ENCODE peak calls at places on chromosomes 2 and 18, in five cellular contexts. One of them, this sample, is unnamed.

GRCh38 chr2:110732422-110733413 is at the start of gene ACOXL:
- DNase-seq in HFFc6: no peak
- DNase-seq in HTR-8/SVneo: no peak
- DNase-seq in effector memory CD8-positive, alpha-beta T cell: no peak
- DNase-seq in T-helper 1 cell: no peak
- DNase-seq in this sample: no peak

GRCh38 chr2:204072443-204073324 is 136.1 kb downstream of the ICOS start:
- DNase-seq in HFFc6: no peak
- DNase-seq in HTR-8/SVneo: peak; percentile 12
- DNase-seq in effector memory CD8-positive, alpha-beta T cell: peak; percentile 32
- DNase-seq in T-helper 1 cell: peak; percentile 17
- DNase-seq in this sample: no peak

GRCh38 chr2:149456285-149456684 is 125.9 kb downstream of the LYPD6 start:
- DNase-seq in HFFc6: no peak
- DNase-seq in HTR-8/SVneo: no peak
- DNase-seq in effector memory CD8-positive, alpha-beta T cell: no peak
- DNase-seq in T-helper 1 cell: no peak
- DNase-seq in this sample: no peak

GRCh38 chr2:122341007-122341406 is 585.6 kb downstream of the TSN start:
- DNase-seq in HFFc6: no peak
- DNase-seq in HTR-8/SVneo: no peak
- DNase-seq in effector memory CD8-positive, alpha-beta T cell: no peak
- DNase-seq in T-helper 1 cell: no peak
- DNase-seq in this sample: no peak

GRCh38 chr2:152740743-152741328 is 22.4 kb downstream of the ARL6IP6 start:
- DNase-seq in HFFc6: peak; percentile 73
- DNase-seq in HTR-8/SVneo: peak; percentile 47
- DNase-seq in effector memory CD8-positive, alpha-beta T cell: no peak
- DNase-seq in T-helper 1 cell: no peak
- DNase-seq in this sample: peak; percentile 56

GRCh38 chr2:72032481-72033041 is 115.1 kb downstream of the CYP26B1 start:
- DNase-seq in HFFc6: no peak
- DNase-seq in HTR-8/SVneo: no peak
- DNase-seq in effector memory CD8-positive, alpha-beta T cell: no peak
- DNase-seq in T-helper 1 cell: no peak
- DNase-seq in this sample: no peak

GRCh38 chr18:6956999-6957398 is 160.6 kb downstream of the LAMA1 start:
- DNase-seq in HFFc6: no peak
- DNase-seq in HTR-8/SVneo: no peak
- DNase-seq in effector memory CD8-positive, alpha-beta T cell: no peak
- DNase-seq in T-helper 1 cell: no peak
- DNase-seq in this sample: no peak

GRCh38 chr2:110957267-110957666 is 163.4 kb upstream of the BCL2L11 start:
- DNase-seq in HFFc6: no peak
- DNase-seq in HTR-8/SVneo: no peak
- DNase-seq in effector memory CD8-positive, alpha-beta T cell: no peak
- DNase-seq in T-helper 1 cell: no peak
- DNase-seq in this sample: no peak

GRCh38 chr2:159557437-159558034 is 58.8 kb downstream of the BAZ2B start:
- DNase-seq in HFFc6: peak; percentile 4
- DNase-seq in HTR-8/SVneo: peak; percentile 10
- DNase-seq in effector memory CD8-positive, alpha-beta T cell: no peak
- DNase-seq in T-helper 1 cell: no peak
- DNase-seq in this sample: no peak

GRCh38 chr18:62334110-62334509 is 9.0 kb downstream of the TNFRSF11A start:
- DNase-seq in HFFc6: peak; percentile 8
- DNase-seq in HTR-8/SVneo: no peak
- DNase-seq in effector memory CD8-positive, alpha-beta T cell: no peak
- DNase-seq in T-helper 1 cell: no peak
- DNase-seq in this sample: peak; percentile 88

GRCh38 chr2:119683074-119683716 is 4.2 kb downstream of the TMEM177 start:
- DNase-seq in HFFc6: no peak
- DNase-seq in HTR-8/SVneo: no peak
- DNase-seq in effector memory CD8-positive, alpha-beta T cell: no peak
- DNase-seq in T-helper 1 cell: no peak
- DNase-seq in this sample: no peak

GRCh38 chr18:29147944-29148343 is 971.0 kb upstream of the CDH2 start:
- DNase-seq in HFFc6: peak; percentile 64
- DNase-seq in HTR-8/SVneo: no peak
- DNase-seq in effector memory CD8-positive, alpha-beta T cell: no peak
- DNase-seq in T-helper 1 cell: no peak
- DNase-seq in this sample: peak; percentile 29

GRCh38 chr18:79680100-79680879 is 687 bp downstream of the CTDP1 start:
- DNase-seq in HFFc6: peak; percentile 38
- DNase-seq in HTR-8/SVneo: peak; percentile 7
- DNase-seq in effector memory CD8-positive, alpha-beta T cell: peak; percentile 58
- DNase-seq in T-helper 1 cell: no peak
- DNase-seq in this sample: peak; percentile 10

GRCh38 chr2:151289972-151290335 is 486 bp upstream of the NMI start:
- DNase-seq in HFFc6: peak; percentile 58
- DNase-seq in HTR-8/SVneo: peak; percentile 32
- DNase-seq in effector memory CD8-positive, alpha-beta T cell: no peak
- DNase-seq in T-helper 1 cell: no peak
- DNase-seq in this sample: no peak

GRCh38 chr2:8257502-8257901 is 424.4 kb upstream of the ID2 start:
- DNase-seq in HFFc6: no peak
- DNase-seq in HTR-8/SVneo: no peak
- DNase-seq in effector memory CD8-positive, alpha-beta T cell: no peak
- DNase-seq in T-helper 1 cell: no peak
- DNase-seq in this sample: no peak

GRCh38 chr2:219701847-219702634 is 74.6 kb downstream of the SLC4A3 start:
- DNase-seq in HFFc6: no peak
- DNase-seq in HTR-8/SVneo: no peak
- DNase-seq in effector memory CD8-positive, alpha-beta T cell: no peak
- DNase-seq in T-helper 1 cell: no peak
- DNase-seq in this sample: no peak

GRCh38 chr2:76180676-76181075 is 470.0 kb upstream of the GCFC2 start:
- DNase-seq in HFFc6: no peak
- DNase-seq in HTR-8/SVneo: no peak
- DNase-seq in effector memory CD8-positive, alpha-beta T cell: no peak
- DNase-seq in T-helper 1 cell: no peak
- DNase-seq in this sample: no peak

GRCh38 chr2:120465701-120465988 is 119.7 kb downstream of the INHBB start:
- DNase-seq in HFFc6: no peak
- DNase-seq in HTR-8/SVneo: no peak
- DNase-seq in effector memory CD8-positive, alpha-beta T cell: no peak
- DNase-seq in T-helper 1 cell: no peak
- DNase-seq in this sample: no peak

GRCh38 chr2:203894262-203894661 is 26.7 kb downstream of the CTLA4 start:
- DNase-seq in HFFc6: no peak
- DNase-seq in HTR-8/SVneo: no peak
- DNase-seq in effector memory CD8-positive, alpha-beta T cell: no peak
- DNase-seq in T-helper 1 cell: no peak
- DNase-seq in this sample: no peak